ENCODE peak calls at places on chromosomes 2 and 18, in four cellular contexts. C is astrocyte; P is CD8-positive, alpha-beta T cell; O is adrenal gland. T is an unnamed sample.
A peak's percentile ranks its signal among the peaks of the same experiment; 100 is the strongest.

GRCh38 chr18:69758458-69758857 is 189.2 kb downstream of the CD226 start:
- DNase-seq in C (peak; percentile 77), P (no peak), O (no peak), T (peak; percentile 12)

GRCh38 chr18:79927597-79928562 is 23.6 kb downstream of the SLC66A2 start:
- DNase-seq in C (no peak), P (no peak), O (peak; percentile 16), T (no peak)

GRCh38 chr2:45643543-45644542 is 7.6 kb upstream of the PRKCE start:
- DNase-seq in C (no peak), P (peak; percentile 58), O (peak; percentile 67), T (peak; percentile 87)

GRCh38 chr2:141207042-141207398 is 923.8 kb downstream of the LRP1B start:
- DNase-seq in C (no peak), P (no peak), O (no peak), T (no peak)

GRCh38 chr2:241351640-241352031 is 4.4 kb upstream of the FARP2 start:
- DNase-seq in C (no peak), P (no peak), O (no peak), T (no peak)

GRCh38 chr2:120873958-120874357 is 138.3 kb downstream of the GLI2 start:
- DNase-seq in C (no peak), P (no peak), O (no peak), T (no peak)

GRCh38 chr2:167335627-167336026 is 447.3 kb downstream of the XIRP2 start:
- DNase-seq in C (peak; percentile 71), P (no peak), O (no peak), T (no peak)

GRCh38 chr2:233047667-233048066 is 12.5 kb upstream of the INPP5D start:
- DNase-seq in C (no peak), P (no peak), O (no peak), T (no peak)

GRCh38 chr2:85655961-85656403 is 12.0 kb downstream of the SFTPB start:
- DNase-seq in C (peak; percentile 59), P (no peak), O (no peak), T (peak; percentile 58)

GRCh38 chr2:234164499-234165409 is 114.3 kb downstream of the SPP2 start:
- DNase-seq in C (no peak), P (peak; percentile 67), O (no peak), T (no peak)

GRCh38 chr18:55407774-55408535 is 180.0 kb downstream of the TCF4 start:
- DNase-seq in C (no peak), P (no peak), O (no peak), T (no peak)

GRCh38 chr2:3692375-3692774 is 11.0 kb upstream of the DCDC2C start:
- DNase-seq in C (no peak), P (no peak), O (no peak), T (no peak)

GRCh38 chr2:20005067-20005627 is 7.3 kb downstream of the MATN3 start:
- DNase-seq in C (no peak), P (no peak), O (no peak), T (no peak)

GRCh38 chr2:26325851-26326250 is 20.1 kb upstream of the SELENOI start:
- DNase-seq in C (peak; percentile 59), P (no peak), O (no peak), T (no peak)

GRCh38 chr2:127348421-127349000 is 39.3 kb downstream of the MAP3K2 start:
- DNase-seq in C (no peak), P (no peak), O (no peak), T (peak; percentile 59)

GRCh38 chr18:13878858-13879257 is 36.5 kb downstream of the MC2R start:
- DNase-seq in C (no peak), P (no peak), O (no peak), T (no peak)

GRCh38 chr18:55863876-55864275 is 275.9 kb upstream of the TCF4 start:
- DNase-seq in C (peak; percentile 40), P (no peak), O (no peak), T (no peak)

GRCh38 chr2:133753665-133754064 is 185.4 kb upstream of the NCKAP5 start:
- DNase-seq in C (no peak), P (no peak), O (no peak), T (no peak)

GRCh38 chr2:9333591-9334171 is 89.6 kb downstream of the ITGB1BP1 start:
- DNase-seq in C (peak; percentile 85), P (no peak), O (peak; percentile 72), T (peak; percentile 82)

GRCh38 chr2:1690056-1690775 is 54.1 kb downstream of the PXDN start:
- DNase-seq in C (no peak), P (no peak), O (no peak), T (peak; percentile 48)

DNA sequence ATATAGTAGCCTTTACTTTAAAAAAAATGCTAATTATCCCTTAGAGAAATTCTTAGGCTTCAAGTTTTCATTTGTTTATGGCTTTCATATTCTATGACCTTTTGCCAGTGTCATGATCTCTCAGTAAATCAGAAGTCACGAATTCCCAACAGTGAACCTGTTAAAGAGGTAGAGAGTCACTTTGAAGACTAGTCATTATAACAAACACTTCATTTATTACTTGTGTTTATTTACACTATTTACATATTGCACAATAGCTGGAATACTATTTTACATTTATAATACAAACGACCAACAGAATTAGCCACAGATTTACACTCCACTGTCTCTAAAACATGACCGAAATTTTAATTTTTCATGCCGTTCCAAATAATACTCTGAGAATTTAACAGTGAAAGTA is 8.5 kb downstream of the ALKAL2 start:
- DNase-seq in C (no peak), P (no peak), O (no peak), T (no peak)
- H3K36me3 ChIP-seq in C (peaks cover 43% of the 10 kb centered on the region), P (peaks cover 24% of the 10 kb centered on the region), O (no peaks in the 10 kb centered on the region), T (peaks cover 71% of the 10 kb centered on the region)

DNA sequence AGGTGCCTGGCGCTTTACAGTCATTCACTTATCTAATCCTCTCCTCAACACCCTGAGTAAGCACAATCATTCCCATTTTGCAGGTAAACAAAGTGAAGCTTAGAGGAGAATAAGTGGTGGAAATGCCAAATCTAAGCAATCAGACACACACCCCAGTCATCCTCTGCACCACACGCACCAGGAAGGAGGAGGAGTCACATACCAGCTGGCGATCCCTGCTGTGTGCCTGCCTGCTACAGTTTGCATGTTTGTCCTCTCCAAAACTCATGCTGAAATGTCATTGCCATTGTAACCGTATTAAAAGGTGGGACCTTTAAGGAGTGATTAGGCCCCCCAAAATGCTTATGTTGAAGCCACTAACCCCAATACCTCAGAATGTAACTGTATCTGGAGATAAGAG is 93.7 kb downstream of the LOXHD1 start:
- DNase-seq in C (no peak), P (no peak), O (no peak), T (no peak)
- H3K36me3 ChIP-seq in C (no peaks in the 10 kb centered on the region), P (no peaks in the 10 kb centered on the region), O (no peaks in the 10 kb centered on the region), T (no peaks in the 10 kb centered on the region)

GRCh38 chr2:130372055-130372832 is 16.4 kb downstream of the PTPN18 start:
- DNase-seq in C (peak; percentile 59), P (peak; percentile 76), O (peak; percentile 85), T (peak; percentile 96)
- H3K36me3 ChIP-seq in C (peaks cover 4% of the 10 kb centered on the region), P (no peaks in the 10 kb centered on the region), O (no peaks in the 10 kb centered on the region), T (no peaks in the 10 kb centered on the region)

GRCh38 chr2:46976556-46976955 is 61.0 kb upstream of the MCFD2 start:
- DNase-seq in C (no peak), P (no peak), O (no peak), T (no peak)

GRCh38 chr2:46978696-46979095 is 63.1 kb upstream of the MCFD2 start:
- DNase-seq in C (no peak), P (no peak), O (no peak), T (no peak)

GRCh38 chr2:46977899-46978298 is 62.3 kb upstream of the MCFD2 start:
- DNase-seq in C (no peak), P (no peak), O (no peak), T (no peak)

GRCh38 chr2:46979611-46980010 is 64.0 kb upstream of the MCFD2 start:
- DNase-seq in C (no peak), P (peak; percentile 77), O (no peak), T (no peak)

DNA sequence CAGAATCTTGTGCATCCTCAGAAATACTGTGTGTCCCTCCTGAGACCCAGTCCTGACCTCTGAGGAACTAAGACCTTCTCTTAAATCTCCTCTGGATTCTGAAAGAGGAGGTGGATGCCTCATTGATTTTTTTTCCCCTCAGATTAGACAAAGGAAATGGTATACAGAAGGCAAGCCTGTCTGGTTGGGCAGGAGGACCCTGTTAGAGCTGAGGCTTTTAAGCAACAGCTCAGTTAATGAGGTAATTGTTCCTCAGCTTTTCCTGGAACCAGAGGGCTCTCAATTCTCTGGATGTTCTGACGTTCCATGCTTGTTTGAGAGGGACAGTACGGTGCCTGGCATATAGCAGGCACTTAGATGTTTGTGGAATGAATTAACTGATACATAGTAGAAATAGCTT is 61.7 kb upstream of the MCFD2 start:
- DNase-seq in C (no peak), P (no peak), O (no peak), T (no peak)
- H3K36me3 ChIP-seq in C (peaks cover 30% of the 10 kb centered on the region), P (peaks cover under 1% of the 10 kb centered on the region), O (no peaks in the 10 kb centered on the region), T (peaks cover 69% of the 10 kb centered on the region)

DNA sequence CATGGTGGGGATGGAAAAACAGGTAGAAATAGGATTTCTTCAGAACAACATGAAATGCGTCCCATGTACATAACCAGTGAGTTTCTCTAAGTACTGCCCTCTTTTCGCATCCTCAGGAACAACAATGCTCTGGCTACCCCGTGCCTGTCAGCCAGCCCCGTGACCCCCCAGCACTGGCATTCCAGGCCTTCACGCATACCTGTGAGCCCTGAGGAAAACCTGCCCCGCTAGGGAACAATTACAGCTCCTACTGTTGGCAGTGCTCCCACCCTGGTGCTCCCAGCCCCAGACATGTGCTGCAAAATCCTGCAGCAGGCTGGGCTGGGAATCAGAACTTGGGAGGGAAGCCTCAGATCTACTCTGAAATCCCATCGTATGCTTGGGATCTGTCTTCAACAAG is 9.1 kb downstream of the SMAD7 start:
- DNase-seq in C (no peak), P (no peak), O (no peak), T (no peak)
- H3K36me3 ChIP-seq in C (peaks cover 38% of the 10 kb centered on the region), P (no peaks in the 10 kb centered on the region), O (no peaks in the 10 kb centered on the region), T (peaks cover 33% of the 10 kb centered on the region)